ENCODE peak calls at places on chromosomes 11 and 22, in nine cellular contexts. D, U, R, B, K, Z, N, W and P are unnamed samples.

GRCh38 chr11:68275721-68276488 is 4.1 kb upstream of the C11orf24 start:
- DNase-seq in R (no peak), D (no peak), B (no peak), U (no peak), K (no peak), W (no peak), Z (no peak), N (no peak), P (no peak)

GRCh38 chr11:118287006-118287405 is 17.5 kb upstream of the CD3E start:
- DNase-seq in K (no peak), N (no peak), B (no peak), U (no peak), Z (no peak), D (no peak), R (no peak), W (no peak), P (no peak)

GRCh38 chr11:82523141-82523540 is 210.5 kb downstream of the FAM181B start:
- DNase-seq in B (peak), U (no peak), D (no peak), N (peak), W (no peak), R (no peak), Z (no peak), K (no peak), P (no peak)

GRCh38 chr22:37777122-37777687 is 30.5 kb upstream of the GCAT start:
- DNase-seq in R (no peak), B (no peak), N (peak), U (no peak), W (no peak), D (peak), K (no peak), Z (no peak), P (no peak)

GRCh38 chr22:25027959-25028840 is 75.7 kb downstream of the KIAA1671 start:
- DNase-seq in N (peak), K (no peak), Z (no peak), D (no peak), R (no peak), W (no peak), B (no peak), U (no peak), P (no peak)

GRCh38 chr11:64556721-64557250 is 34.2 kb upstream of the SLC22A12 start:
- DNase-seq in B (no peak), N (no peak), W (no peak), R (no peak), K (no peak), D (no peak), Z (no peak), U (no peak), P (no peak)

GRCh38 chr22:42766860-42767259 is 46.2 kb upstream of the A4GALT start:
- DNase-seq in B (no peak), Z (no peak), U (no peak), R (no peak), K (no peak), N (no peak), W (no peak), D (no peak), P (no peak)

GRCh38 chr11:128629516-128630106 is 42.3 kb upstream of the ETS1 start:
- DNase-seq in U (no peak), K (no peak), D (peak), Z (no peak), N (no peak), R (no peak), B (no peak), W (no peak), P (no peak)

GRCh38 chr11:111046291-111046690 is 199.2 kb upstream of the POU2AF2 start:
- DNase-seq in B (no peak), U (no peak), K (no peak), W (no peak), R (no peak), N (no peak), Z (no peak), D (no peak), P (no peak)

GRCh38 chr11:14109742-14110141 is 147.2 kb downstream of the SPON1 start:
- DNase-seq in B (no peak), D (no peak), K (no peak), N (no peak), W (no peak), U (no peak), R (no peak), Z (no peak), P (no peak)

GRCh38 chr11:74366576-74366975 is 31.7 kb downstream of the PGM2L1 start:
- DNase-seq in R (no peak), W (no peak), N (peak), B (no peak), Z (no peak), U (no peak), K (no peak), D (no peak), P (peak)

GRCh38 chr22:23036684-23037428 is 33.5 kb upstream of the GNAZ start:
- DNase-seq in B (no peak), D (no peak), N (no peak), W (no peak), K (no peak), Z (no peak), R (no peak), U (no peak), P (peak)

GRCh38 chr11:7543302-7543701 is 29.5 kb downstream of the PPFIBP2 start:
- DNase-seq in Z (no peak), D (no peak), N (no peak), U (no peak), W (no peak), R (no peak), K (no peak), B (no peak), P (no peak)

GRCh38 chr11:33375688-33376311 is 118.6 kb downstream of the HIPK3 start:
- DNase-seq in W (no peak), B (peak), N (peak), D (peak), R (no peak), K (no peak), Z (no peak), U (no peak), P (no peak)

GRCh38 chr11:32890843-32891656 is 1.6 kb upstream of the QSER1 start:
- DNase-seq in D (no peak), R (no peak), Z (no peak), U (no peak), N (peak), W (no peak), B (no peak), K (no peak), P (no peak)

GRCh38 chr11:34214961-34215805 is 109.8 kb downstream of the NAT10 start:
- DNase-seq in B (no peak), K (no peak), N (no peak), Z (no peak), R (no peak), D (no peak), U (no peak), W (no peak), P (no peak)

GRCh38 chr11:129973809-129974208 is 28.8 kb downstream of the PRDM10 start:
- DNase-seq in U (no peak), Z (no peak), R (no peak), B (no peak), W (no peak), D (no peak), N (peak), K (no peak), P (no peak)

GRCh38 chr11:87150936-87151335 is 113.2 kb downstream of the TMEM135 start:
- DNase-seq in D (no peak), W (no peak), U (no peak), B (no peak), R (no peak), N (no peak), K (no peak), Z (no peak), P (peak)

GRCh38 chr11:2912498-2912897 is 16.7 kb downstream of the PHLDA2 start:
- DNase-seq in D (no peak), K (no peak), R (no peak), U (peak), Z (no peak), N (peak), B (no peak), W (no peak), P (peak)

GRCh38 chr11:8363924-8364323 is 100.2 kb upstream of the LMO1 start:
- DNase-seq in W (no peak), N (no peak), K (no peak), D (no peak), Z (no peak), R (no peak), U (no peak), B (no peak), P (no peak)

GRCh38 chr22:29031236-29031982 is 30.2 kb downstream of the C22orf31 start:
- DNase-seq in B (no peak), K (no peak), Z (no peak), N (peak), U (peak), R (no peak), W (no peak), D (no peak), P (peak)

GRCh38 chr11:70713436-70713835 is 315.1 kb downstream of the CTTN start:
- DNase-seq in B (no peak), R (no peak), D (no peak), Z (no peak), K (no peak), U (no peak), N (no peak), W (no peak), P (no peak)

GRCh38 chr11:102935514-102935913 is 20.0 kb downstream of the MMP13 start:
- DNase-seq in R (no peak), W (no peak), D (no peak), U (no peak), Z (no peak), B (no peak), N (no peak), K (no peak), P (no peak)

GRCh38 chr11:87180743-87181142 is 143.0 kb downstream of the TMEM135 start:
- DNase-seq in K (no peak), U (no peak), W (no peak), N (no peak), R (no peak), B (no peak), D (no peak), Z (no peak), P (peak)

GRCh38 chr11:112418438-112418837 is 157.8 kb upstream of the PLET1 start:
- DNase-seq in Z (no peak), B (no peak), R (no peak), U (no peak), D (no peak), N (no peak), K (no peak), W (no peak), P (no peak)

GRCh38 chr11:35751664-35752061 is 89.1 kb downstream of the TRIM44 start:
- DNase-seq in W (no peak), D (no peak), N (no peak), B (no peak), Z (no peak), K (no peak), U (no peak), R (no peak), P (no peak)

GRCh38 chr11:18731949-18732821 is 6.2 kb upstream of the IGSF22 start:
- DNase-seq in B (peak), R (peak), N (peak), W (no peak), K (no peak), Z (peak), U (no peak), D (peak), P (no peak)

GRCh38 chr11:71252782-71253730 is 679 bp upstream of the SHANK2 start:
- DNase-seq in N (no peak), W (no peak), U (no peak), B (no peak), Z (no peak), R (no peak), K (no peak), D (no peak), P (no peak)

GRCh38 chr11:115916596-115916995 is 412.4 kb upstream of the CADM1 start:
- DNase-seq in W (no peak), R (no peak), B (no peak), U (no peak), N (no peak), D (no peak), Z (no peak), K (no peak), P (no peak)

GRCh38 chr11:124586247-124586860 is 16.6 kb downstream of the OR8A1 start:
- DNase-seq in N (peak), B (peak), Z (no peak), D (peak), R (peak), U (peak), W (no peak), K (no peak), P (peak)

GRCh38 chr11:67646535-67647336 is 3.8 kb downstream of the ACY3 start:
- DNase-seq in R (peak), B (no peak), Z (no peak), W (no peak), U (no peak), N (no peak), K (no peak), D (peak), P (no peak)

GRCh38 chr11:78652866-78653265 is 78.2 kb upstream of the NARS2 start:
- DNase-seq in B (no peak), Z (no peak), D (no peak), W (no peak), N (no peak), R (no peak), U (no peak), K (no peak), P (no peak)

GRCh38 chr22:26912985-26913384 is 255.6 kb downstream of the MIAT start:
- DNase-seq in R (no peak), U (no peak), Z (no peak), K (no peak), N (no peak), W (no peak), D (no peak), B (no peak), P (no peak)

GRCh38 chr11:118051611-118052461 is 25.0 kb upstream of the TMPRSS4 start:
- DNase-seq in D (peak), Z (peak), B (no peak), K (peak), W (no peak), R (peak), N (no peak), U (no peak), P (no peak)

GRCh38 chr11:70556884-70557741 is 158.8 kb downstream of the CTTN start:
- DNase-seq in B (no peak), Z (no peak), R (no peak), U (no peak), K (no peak), W (no peak), N (no peak), D (peak), P (no peak)